ENCODE peak calls at places on chromosomes 13 and 19, in seven cellular contexts. A is nucleus accumbens; K is stimulated activated CD4-positive, alpha-beta T cell treated with anti-CD3 and anti-CD28 coated beads, Interleukin-2, amount 100 ng/mL, for 48 hours; T is HFFc6; W is pancreas; H is non-pigmented ciliary epithelial cell; E is T1000. O is an unnamed sample.

GRCh38 chr19:47427241-47428176 is 8.2 kb upstream of the MEIS3 start:
- DNase-seq in T (peak), W (peak), H (no peak), E (peak), A (no peak), K (peak), O (peak)

GRCh38 chr13:35716186-35716585 is 239.7 kb upstream of the MAB21L1 start:
- DNase-seq in W (no peak), A (no peak), H (no peak), K (no peak), T (no peak), E (no peak), O (no peak)

GRCh38 chr19:54462072-54462712 is 1.4 kb downstream of the LENG9 start:
- DNase-seq in A (no peak), W (peak), E (no peak), H (no peak), T (no peak), K (no peak), O (no peak)

GRCh38 chr13:33080962-33081655 is 64.9 kb downstream of the KL start:
- DNase-seq in T (no peak), E (no peak), K (no peak), H (no peak), A (no peak), W (no peak), O (no peak)

GRCh38 chr13:78689011-78689410 is 30.1 kb upstream of the OBI1 start:
- DNase-seq in K (no peak), H (no peak), E (no peak), A (no peak), T (no peak), W (no peak), O (no peak)

GRCh38 chr13:33323766-33324525 is 38.4 kb upstream of the STARD13 start:
- DNase-seq in T (no peak), E (no peak), W (no peak), H (no peak), A (no peak), K (no peak), O (no peak)

GRCh38 chr13:112873851-112874750 is 94.9 kb upstream of the MCF2L start:
- DNase-seq in H (no peak), K (peak), E (no peak), A (peak), T (peak), W (peak), O (peak)

GRCh38 chr19:18428837-18429674 is 8.9 kb downstream of the ISYNA1 start:
- DNase-seq in T (peak), K (peak), A (no peak), W (peak), H (no peak), E (peak), O (peak)

GRCh38 chr13:44904982-44905381 is 84.3 kb downstream of the NUFIP1 start:
- DNase-seq in A (no peak), W (no peak), K (no peak), H (peak), T (peak), E (peak), O (peak)

GRCh38 chr13:95426631-95427030 is 125.4 kb upstream of the ABCC4 start:
- DNase-seq in W (no peak), T (no peak), K (no peak), A (no peak), H (no peak), E (no peak), O (no peak)

GRCh38 chr19:18304194-18304495 is 18.7 kb downstream of the LSM4 start:
- DNase-seq in H (no peak), K (no peak), A (no peak), W (no peak), E (no peak), T (no peak), O (no peak)

GRCh38 chr13:36850790-36851438 is 31.9 kb downstream of the RFXAP start:
- DNase-seq in E (no peak), W (no peak), T (no peak), A (no peak), K (no peak), H (no peak), O (no peak)

GRCh38 chr19:35247526-35248309 is 1.1 kb upstream of the LSR start:
- DNase-seq in T (no peak), A (no peak), W (peak), H (no peak), E (no peak), K (peak), O (peak)

GRCh38 chr13:20960663-20961309 is 58.2 kb upstream of the XPO4 start:
- DNase-seq in E (no peak), T (no peak), H (no peak), W (no peak), K (no peak), A (no peak), O (no peak)

GRCh38 chr19:29528350-29528945 is 2.7 kb downstream of the VSTM2B start:
- DNase-seq in K (peak), H (peak), A (no peak), E (no peak), T (peak), W (peak), O (peak)

GRCh38 chr13:25581351-25581750 is 209.6 kb downstream of the ATP8A2 start:
- DNase-seq in E (no peak), T (no peak), K (no peak), H (no peak), A (no peak), W (no peak), O (no peak)

GRCh38 chr19:16088985-16089846 is 12.9 kb downstream of the TPM4 start:
- DNase-seq in T (no peak), E (no peak), H (no peak), A (no peak), K (no peak), W (no peak), O (no peak)

GRCh38 chr19:3625996-3626472 is 556 bp downstream of the CACTIN start:
- DNase-seq in K (no peak), A (no peak), E (no peak), H (no peak), W (no peak), T (no peak), O (no peak)

GRCh38 chr19:21593008-21593427 is 87.6 kb downstream of the ZNF429 start:
- DNase-seq in H (no peak), E (no peak), W (no peak), K (no peak), T (no peak), A (no peak), O (no peak)

GRCh38 chr13:37870895-37871550 is 1.5 kb upstream of the TRPC4 start:
- DNase-seq in A (no peak), E (no peak), K (no peak), W (no peak), H (no peak), T (peak), O (no peak)

GRCh38 chr13:113785051-113786010 is 26.3 kb downstream of the TMEM255B start:
- DNase-seq in T (peak), K (peak), H (no peak), E (peak), W (peak), A (no peak), O (no peak)

GRCh38 chr19:41745761-41746160 is 9.6 kb upstream of the CEACAM6 start:
- DNase-seq in H (no peak), W (no peak), T (no peak), E (no peak), A (no peak), K (no peak), O (no peak)

GRCh38 chr13:99931462-99931861 is 40.1 kb downstream of the ZIC5 start:
- DNase-seq in K (no peak), T (no peak), H (no peak), W (no peak), A (no peak), E (no peak), O (no peak)

GRCh38 chr19:49437231-49437630 is 4.1 kb downstream of the SLC17A7 start:
- DNase-seq in W (no peak), E (no peak), A (no peak), T (no peak), K (no peak), H (no peak), O (no peak)

GRCh38 chr13:44132710-44133109 is 240.9 kb upstream of the SERP2 start:
- DNase-seq in A (no peak), T (peak), E (no peak), W (no peak), K (no peak), H (no peak), O (peak)

GRCh38 chr13:45781553-45782326 is 69.8 kb downstream of the SIAH3 start:
- DNase-seq in K (no peak), E (peak), W (peak), T (no peak), H (no peak), A (no peak), O (peak)

O was measured in heart right ventricle.